ENCODE peak calls at places on chromosomes 6 and 20, in four cellular contexts. One of them, this sample, is unnamed.

GRCh38 chr6:71394001-71394432 is 105.4 kb downstream of the OGFRL1 start:
- DNase-seq in uterus: no peak
- DNase-seq in HAP-1: no peak
- DNase-seq in psoas muscle: no peak
- DNase-seq in this sample: no peak

GRCh38 chr6:28922004-28922840 is 1.6 kb downstream of the TRIM27 start:
- DNase-seq in HAP-1: no peak
- DNase-seq in psoas muscle: no peak
- DNase-seq in uterus: no peak
- DNase-seq in this sample: peak; percentile 57

GRCh38 chr20:35547319-35547718 is 5.4 kb downstream of the ERGIC3 start:
- DNase-seq in uterus: no peak
- DNase-seq in psoas muscle: no peak
- DNase-seq in HAP-1: no peak
- DNase-seq in this sample: no peak

GRCh38 chr6:31908791-31909190 is 6.9 kb upstream of the ZBTB12 start:
- DNase-seq in HAP-1: no peak
- DNase-seq in psoas muscle: no peak
- DNase-seq in uterus: no peak
- DNase-seq in this sample: no peak

GRCh38 chr20:32648761-32649615 is 24.8 kb downstream of the C20orf203 start:
- DNase-seq in psoas muscle: no peak
- DNase-seq in HAP-1: no peak
- DNase-seq in uterus: no peak
- DNase-seq in this sample: no peak

GRCh38 chr20:20317195-20318113 is 50.5 kb upstream of the INSM1 start:
- DNase-seq in uterus: no peak
- DNase-seq in psoas muscle: no peak
- DNase-seq in HAP-1: no peak
- DNase-seq in this sample: no peak

GRCh38 chr20:32362924-32363364 is 4.8 kb downstream of the ASXL1 start:
- DNase-seq in HAP-1: no peak
- DNase-seq in uterus: no peak
- DNase-seq in psoas muscle: no peak
- DNase-seq in this sample: no peak

GRCh38 chr6:157551041-157551832 is 170.2 kb downstream of the ZDHHC14 start:
- DNase-seq in HAP-1: no peak
- DNase-seq in uterus: no peak
- DNase-seq in psoas muscle: no peak
- DNase-seq in this sample: no peak

GRCh38 chr20:63622732-63623131 is 4.2 kb downstream of the GMEB2 start:
- DNase-seq in HAP-1: no peak
- DNase-seq in uterus: no peak
- DNase-seq in psoas muscle: no peak
- DNase-seq in this sample: no peak

GRCh38 chr6:31172973-31173384 is 2.5 kb upstream of the POU5F1 start:
- DNase-seq in psoas muscle: no peak
- DNase-seq in HAP-1: peak; percentile 55
- DNase-seq in uterus: no peak
- DNase-seq in this sample: no peak

GRCh38 chr6:168104636-168105035 is 25.6 kb upstream of the FRMD1 start:
- DNase-seq in HAP-1: no peak
- DNase-seq in psoas muscle: no peak
- DNase-seq in uterus: no peak
- DNase-seq in this sample: no peak

GRCh38 chr6:158512809-158513208 is 47.1 kb upstream of the TMEM181 start:
- DNase-seq in uterus: no peak
- DNase-seq in HAP-1: no peak
- DNase-seq in psoas muscle: no peak
- DNase-seq in this sample: no peak

GRCh38 chr6:19880066-19880465 is 42.9 kb downstream of the ID4 start:
- DNase-seq in HAP-1: no peak
- DNase-seq in psoas muscle: no peak
- DNase-seq in uterus: no peak
- DNase-seq in this sample: no peak

GRCh38 chr6:121451250-121451649 is 15.8 kb downstream of the GJA1 start:
- DNase-seq in HAP-1: no peak
- DNase-seq in uterus: no peak
- DNase-seq in psoas muscle: no peak
- DNase-seq in this sample: no peak

GRCh38 chr6:166486536-166486880 is 100.0 kb downstream of the RAMACL start:
- DNase-seq in HAP-1: no peak
- DNase-seq in uterus: no peak
- DNase-seq in psoas muscle: no peak
- DNase-seq in this sample: no peak
- H3K9me3 ChIP-seq in HAP-1: no peaks in the 10 kb centered on the region
- H3K9me3 ChIP-seq in uterus: no peaks in the 10 kb centered on the region
- H3K9me3 ChIP-seq in psoas muscle: no peaks in the 10 kb centered on the region
- H3K9me3 ChIP-seq in this sample: no peaks in the 10 kb centered on the region

DNA sequence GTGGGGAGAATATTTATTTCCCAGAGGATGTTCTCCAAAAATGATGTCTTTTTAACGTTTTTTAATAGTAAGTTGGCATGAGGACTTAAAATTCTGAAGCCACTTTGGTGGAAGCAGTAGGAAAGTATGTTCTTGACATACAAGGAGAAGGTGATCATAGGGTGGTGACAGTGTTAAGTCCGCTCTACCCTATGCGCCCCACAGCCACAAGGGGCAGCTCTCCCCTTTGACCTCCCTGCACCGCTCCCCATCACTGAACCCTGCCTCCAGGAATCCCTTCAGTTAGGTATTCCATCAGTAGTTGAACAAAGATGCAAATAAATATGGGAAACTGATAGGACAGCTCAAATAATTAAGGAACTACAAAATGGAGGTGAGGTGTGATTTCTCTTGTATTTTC is 111.4 kb downstream of the PLEKHG1 start:
- DNase-seq in uterus: no peak
- DNase-seq in HAP-1: no peak
- DNase-seq in psoas muscle: no peak
- DNase-seq in this sample: no peak
- H3K9me3 ChIP-seq in uterus: no peaks in the 10 kb centered on the region
- H3K9me3 ChIP-seq in HAP-1: no peaks in the 10 kb centered on the region
- H3K9me3 ChIP-seq in psoas muscle: no peaks in the 10 kb centered on the region
- H3K9me3 ChIP-seq in this sample: no peaks in the 10 kb centered on the region

GRCh38 chr20:29763821-29764511 is 1493.5 kb upstream of the DEFB115 start:
- DNase-seq in HAP-1: no peak
- DNase-seq in uterus: no peak
- DNase-seq in psoas muscle: no peak
- DNase-seq in this sample: no peak

GRCh38 chr20:29756664-29757063 is 1500.8 kb upstream of the DEFB115 start:
- DNase-seq in psoas muscle: no peak
- DNase-seq in HAP-1: no peak
- DNase-seq in uterus: no peak
- DNase-seq in this sample: no peak

DNA sequence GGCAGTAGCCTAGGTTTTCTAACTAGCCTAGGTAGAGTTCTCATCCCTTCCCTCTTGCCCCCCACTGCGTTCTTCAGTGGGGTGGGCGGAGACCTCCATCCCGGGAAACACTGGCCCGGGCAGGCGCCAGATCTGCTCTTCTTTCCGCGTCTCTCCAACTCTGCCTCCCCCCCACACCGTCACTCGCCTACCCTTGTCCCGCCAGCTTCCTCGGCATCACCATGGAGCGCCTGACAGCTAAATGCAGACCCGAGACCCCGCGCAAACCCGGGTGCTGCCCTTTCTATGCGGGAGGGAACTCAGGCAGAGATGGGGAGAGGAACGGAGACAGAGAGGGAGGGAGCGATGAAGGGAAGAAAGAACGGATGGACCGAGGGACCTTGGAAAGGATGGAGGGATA is 1494.8 kb upstream of the DEFB115 start:
- DNase-seq in psoas muscle: no peak
- DNase-seq in HAP-1: no peak
- DNase-seq in uterus: no peak
- DNase-seq in this sample: no peak
- H3K9me3 ChIP-seq in psoas muscle: no peaks in the 10 kb centered on the region
- H3K9me3 ChIP-seq in HAP-1: no peaks in the 10 kb centered on the region
- H3K9me3 ChIP-seq in uterus: no peaks in the 10 kb centered on the region
- H3K9me3 ChIP-seq in this sample: no peaks in the 10 kb centered on the region

GRCh38 chr6:6105472-6106036 is 98.8 kb upstream of the NRN1 start:
- DNase-seq in HAP-1: no peak
- DNase-seq in uterus: no peak
- DNase-seq in psoas muscle: no peak
- DNase-seq in this sample: no peak
- H3K9me3 ChIP-seq in HAP-1: no peaks in the 10 kb centered on the region
- H3K9me3 ChIP-seq in uterus: no peaks in the 10 kb centered on the region
- H3K9me3 ChIP-seq in psoas muscle: peaks cover 9% of the 10 kb centered on the region
- H3K9me3 ChIP-seq in this sample: no peaks in the 10 kb centered on the region

DNA sequence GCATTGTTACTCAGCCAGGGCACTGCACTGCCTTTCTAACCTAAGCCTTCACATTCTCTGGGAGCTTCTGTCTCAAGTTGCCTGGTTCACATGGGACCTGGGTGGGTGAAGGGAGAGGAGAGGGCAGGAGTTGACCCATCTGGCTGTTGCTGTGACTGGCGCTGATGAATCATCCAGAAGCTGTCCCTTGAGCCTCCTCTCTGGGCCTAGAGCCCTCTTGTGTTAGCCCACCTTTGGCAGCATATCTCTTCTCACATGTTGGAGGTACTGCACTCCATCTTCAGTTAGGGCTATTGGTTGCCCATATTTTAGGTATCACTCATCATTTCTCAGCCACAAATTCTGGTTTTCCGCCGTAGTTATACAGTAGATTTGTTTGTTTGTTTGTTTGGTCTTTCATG is 19.8 kb downstream of the XRN2 start:
- DNase-seq in psoas muscle: no peak
- DNase-seq in uterus: no peak
- DNase-seq in HAP-1: no peak
- DNase-seq in this sample: no peak
- H3K9me3 ChIP-seq in psoas muscle: peaks cover 8% of the 10 kb centered on the region
- H3K9me3 ChIP-seq in uterus: no peaks in the 10 kb centered on the region
- H3K9me3 ChIP-seq in HAP-1: peaks cover 5% of the 10 kb centered on the region
- H3K9me3 ChIP-seq in this sample: no peaks in the 10 kb centered on the region

GRCh38 chr6:161127071-161127740 is 135.6 kb downstream of the MAP3K4 start:
- DNase-seq in psoas muscle: no peak
- DNase-seq in HAP-1: no peak
- DNase-seq in uterus: no peak
- DNase-seq in this sample: no peak
- H3K9me3 ChIP-seq in psoas muscle: peaks cover 15% of the 10 kb centered on the region
- H3K9me3 ChIP-seq in HAP-1: peaks cover 4% of the 10 kb centered on the region
- H3K9me3 ChIP-seq in uterus: peaks cover 12% of the 10 kb centered on the region
- H3K9me3 ChIP-seq in this sample: no peaks in the 10 kb centered on the region

GRCh38 chr20:6388666-6389197 is 265.9 kb upstream of the FERMT1 start:
- DNase-seq in HAP-1: no peak
- DNase-seq in psoas muscle: no peak
- DNase-seq in uterus: no peak
- DNase-seq in this sample: no peak
- H3K9me3 ChIP-seq in HAP-1: no peaks in the 10 kb centered on the region
- H3K9me3 ChIP-seq in psoas muscle: no peaks in the 10 kb centered on the region
- H3K9me3 ChIP-seq in uterus: no peaks in the 10 kb centered on the region
- H3K9me3 ChIP-seq in this sample: no peaks in the 10 kb centered on the region

DNA sequence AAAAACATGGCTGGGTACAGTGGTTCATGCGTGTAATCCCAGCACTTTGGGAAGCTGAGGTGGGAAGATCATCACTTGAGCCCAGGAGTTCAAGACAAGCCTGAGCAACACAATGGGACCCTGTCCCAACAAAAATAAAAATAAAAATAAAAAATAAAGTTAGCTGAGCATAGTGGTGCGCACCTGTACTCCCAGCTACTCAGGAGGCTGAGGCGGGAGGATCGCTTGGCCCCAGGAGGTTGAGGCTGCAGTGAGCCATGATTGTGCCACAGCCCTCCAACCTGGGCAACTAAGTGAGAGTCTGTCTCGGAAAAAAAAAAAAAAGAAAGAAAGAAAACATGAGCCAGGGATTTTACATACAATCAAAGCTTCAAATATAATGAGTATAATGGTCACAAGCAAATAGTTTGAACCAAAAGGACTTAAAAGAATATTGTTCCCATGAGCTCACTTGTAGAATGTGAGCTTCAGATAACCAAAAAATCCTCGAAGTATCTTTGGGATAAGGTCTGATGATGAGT is 31.1 kb downstream of the RANBP9 start:
- DNase-seq in uterus: no peak
- DNase-seq in psoas muscle: no peak
- DNase-seq in HAP-1: no peak
- DNase-seq in this sample: no peak
- H3K9me3 ChIP-seq in uterus: no peaks in the 10 kb centered on the region
- H3K9me3 ChIP-seq in psoas muscle: peaks cover 12% of the 10 kb centered on the region
- H3K9me3 ChIP-seq in HAP-1: no peaks in the 10 kb centered on the region
- H3K9me3 ChIP-seq in this sample: no peaks in the 10 kb centered on the region

DNA sequence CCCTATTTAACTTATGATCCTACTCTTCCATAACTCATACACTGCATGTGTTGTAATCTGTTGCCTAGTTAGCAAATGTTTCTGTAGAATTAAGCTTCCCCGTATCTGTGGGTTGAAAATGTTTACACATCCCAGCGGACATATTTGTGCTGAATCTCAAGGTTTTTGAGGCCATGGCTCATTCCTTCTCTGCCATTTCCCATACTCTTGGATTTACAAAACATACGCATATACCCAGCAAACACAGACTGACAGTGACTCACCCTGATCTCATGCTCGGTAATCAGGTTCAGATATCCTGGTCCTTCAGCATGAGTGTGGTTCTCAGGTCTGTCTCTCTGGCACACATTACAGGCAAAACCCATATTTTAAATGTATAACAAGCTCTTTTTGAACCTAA is 58.7 kb downstream of the AGPAT4 start:
- DNase-seq in uterus: no peak
- DNase-seq in psoas muscle: no peak
- DNase-seq in HAP-1: no peak
- DNase-seq in this sample: no peak
- H3K9me3 ChIP-seq in uterus: no peaks in the 10 kb centered on the region
- H3K9me3 ChIP-seq in psoas muscle: no peaks in the 10 kb centered on the region
- H3K9me3 ChIP-seq in HAP-1: peaks cover 10% of the 10 kb centered on the region
- H3K9me3 ChIP-seq in this sample: no peaks in the 10 kb centered on the region

GRCh38 chr20:56200456-56200855 is 48.1 kb upstream of the MC3R start:
- DNase-seq in HAP-1: no peak
- DNase-seq in psoas muscle: no peak
- DNase-seq in uterus: no peak
- DNase-seq in this sample: no peak

GRCh38 chr20:56194042-56194441 is 54.5 kb upstream of the MC3R start:
- DNase-seq in psoas muscle: no peak
- DNase-seq in uterus: no peak
- DNase-seq in HAP-1: no peak
- DNase-seq in this sample: no peak

DNA sequence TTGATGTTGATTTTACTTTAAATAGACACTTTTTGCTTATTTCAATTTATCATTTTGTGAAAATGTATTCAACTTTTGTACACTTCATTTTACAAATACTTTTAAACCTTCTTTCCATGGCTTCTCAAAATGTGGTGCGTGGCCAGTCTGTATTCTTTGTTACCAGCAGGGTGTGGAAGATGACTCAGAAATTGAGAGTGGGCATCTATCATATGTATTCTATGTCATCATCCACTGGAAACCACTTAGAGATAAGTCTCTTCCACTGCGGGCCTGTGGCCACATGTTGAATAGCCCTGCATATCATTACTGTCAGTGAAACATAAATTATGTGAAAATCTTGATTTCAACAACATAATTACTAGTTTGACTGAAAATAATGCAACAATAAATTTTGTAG is 52.6 kb upstream of the MC3R start:
- DNase-seq in HAP-1: no peak
- DNase-seq in psoas muscle: no peak
- DNase-seq in uterus: no peak
- DNase-seq in this sample: no peak
- H3K9me3 ChIP-seq in HAP-1: no peaks in the 10 kb centered on the region
- H3K9me3 ChIP-seq in psoas muscle: peaks cover 5% of the 10 kb centered on the region
- H3K9me3 ChIP-seq in uterus: peaks cover 6% of the 10 kb centered on the region
- H3K9me3 ChIP-seq in this sample: no peaks in the 10 kb centered on the region

This sample was measured in pancreas.